ENCODE peak calls at places on chromosome 16, in six cellular contexts. L is stomach, G is GM12878, H is mesenchymal stem cell, Q is lower leg skin, E is neural progenitor cell. K is an unnamed sample.

GRCh38 chr16:85238233-85238647 is 126.0 kb upstream of the CIBAR2 start:
- DNase-seq in Q (no peak), E (peak), H (peak), L (peak), G (no peak), K (peak)

GRCh38 chr16:83854420-83854819 is 44.5 kb upstream of the MLYCD start:
- DNase-seq in E (no peak), H (no peak), L (no peak), Q (no peak), G (no peak), K (no peak)

GRCh38 chr16:1821861-1822611 is 4.6 kb downstream of the HAGH start:
- DNase-seq in L (no peak), E (no peak), G (no peak), Q (no peak), H (no peak), K (no peak)

GRCh38 chr16:85460983-85461813 is 151.9 kb upstream of the GSE1 start:
- DNase-seq in Q (no peak), H (peak), G (no peak), E (peak), L (no peak), K (no peak)

GRCh38 chr16:58543685-58544084 is 28.4 kb downstream of the SETD6 start:
- DNase-seq in L (no peak), G (no peak), H (no peak), Q (no peak), E (no peak), K (no peak)

GRCh38 chr16:3912897-3913296 is 32.4 kb upstream of the CREBBP start:
- DNase-seq in G (no peak), E (no peak), H (no peak), Q (no peak), L (no peak), K (no peak)

GRCh38 chr16:85220125-85220839 is 108.0 kb upstream of the CIBAR2 start:
- DNase-seq in L (peak), H (peak), E (no peak), G (no peak), Q (no peak), K (no peak)

GRCh38 chr16:56367764-56368163 is 57.6 kb downstream of the AMFR start:
- DNase-seq in G (no peak), H (no peak), Q (no peak), E (no peak), L (no peak), K (no peak)

GRCh38 chr16:48526058-48526957 is 83.7 kb downstream of the N4BP1 start:
- DNase-seq in E (peak), H (no peak), L (peak), Q (no peak), G (peak), K (peak)

GRCh38 chr16:85514295-85514600 is 98.9 kb upstream of the GSE1 start:
- DNase-seq in L (no peak), H (no peak), G (no peak), E (no peak), Q (no peak), K (no peak)

DNA sequence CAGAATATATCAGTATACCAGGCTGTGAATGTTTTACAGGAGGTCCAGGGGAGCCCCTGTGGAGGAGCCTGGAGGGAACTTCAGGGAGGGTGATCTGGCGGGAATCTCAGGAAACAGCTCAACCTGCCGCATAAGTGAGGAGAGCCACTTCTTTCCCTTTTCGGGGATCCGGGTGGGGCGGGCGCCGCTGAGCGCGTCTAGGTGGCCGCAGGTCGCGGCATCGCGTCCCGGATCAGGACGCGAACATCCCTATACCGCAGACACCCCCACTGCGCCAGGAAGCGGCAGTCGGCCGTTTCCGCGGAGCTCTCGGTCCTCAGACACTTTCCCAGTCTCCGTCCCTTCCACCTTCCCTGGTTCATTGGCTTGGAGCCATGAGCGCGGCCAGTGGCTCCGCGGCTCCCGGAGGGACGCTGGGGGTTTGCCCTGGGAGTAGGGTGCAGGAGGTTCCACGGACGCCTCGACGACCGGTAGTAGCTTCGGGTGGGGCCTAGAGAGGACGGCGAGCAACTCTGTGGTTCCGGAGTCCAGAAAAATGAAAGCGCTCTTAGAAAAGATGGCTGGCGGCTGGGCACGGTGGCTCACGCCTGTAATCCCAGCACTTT is 3.1 kb upstream of the ZNF764 start:
- DNase-seq in E (peak), Q (no peak), L (peak), H (no peak), G (no peak), K (no peak)
- H3K4me3 ChIP-seq in E (no peak), Q (peak), L (peak), H (peak), G (peak), K (peak)

DNA sequence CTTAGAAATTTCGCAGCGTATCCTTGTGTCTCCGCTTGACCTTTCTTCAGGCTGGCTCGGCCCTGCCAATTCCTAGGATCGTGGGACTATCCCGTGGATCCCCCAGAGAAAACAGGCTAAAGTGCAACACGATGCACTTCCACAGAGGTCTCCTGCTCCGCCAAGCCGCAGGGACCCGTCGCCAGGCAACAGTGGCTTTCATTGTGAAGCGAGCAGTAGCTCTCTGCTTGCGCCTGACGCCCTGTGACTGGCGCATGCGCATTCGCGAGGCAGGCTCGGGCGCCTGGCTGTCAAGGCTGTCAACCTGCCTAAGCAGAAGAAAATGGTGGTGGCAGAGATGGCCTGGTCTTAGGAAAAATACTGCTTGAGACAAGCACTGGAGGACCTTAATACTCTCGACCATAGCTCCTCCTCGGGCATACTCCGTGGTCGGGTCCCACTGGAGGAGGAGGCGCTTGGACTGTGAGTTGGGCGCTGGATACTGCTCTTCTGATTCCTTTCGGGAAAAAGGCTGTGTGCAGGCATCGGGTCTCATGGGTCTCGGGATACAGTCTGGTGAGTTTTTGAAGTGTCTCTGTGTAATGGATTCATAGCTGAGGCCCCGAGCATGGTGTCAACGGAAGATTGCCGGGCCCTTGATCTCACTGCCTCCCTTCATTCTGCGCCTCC is 2336.1 kb downstream of the TP53TG3F start:
- DNase-seq in H (no peak), L (no peak), Q (no peak), G (no peak), E (no peak), K (no peak)
- H3K4me3 ChIP-seq in H (no peak), L (no peak), Q (no peak), G (no peak), E (no peak), K (no peak)

GRCh38 chr16:25038239-25038954 is 23.2 kb upstream of the ARHGAP17 start:
- DNase-seq in Q (no peak), H (no peak), L (no peak), E (no peak), G (no peak), K (no peak)
- H3K4me3 ChIP-seq in Q (no peak), H (no peak), L (no peak), E (no peak), G (no peak), K (no peak)

DNA sequence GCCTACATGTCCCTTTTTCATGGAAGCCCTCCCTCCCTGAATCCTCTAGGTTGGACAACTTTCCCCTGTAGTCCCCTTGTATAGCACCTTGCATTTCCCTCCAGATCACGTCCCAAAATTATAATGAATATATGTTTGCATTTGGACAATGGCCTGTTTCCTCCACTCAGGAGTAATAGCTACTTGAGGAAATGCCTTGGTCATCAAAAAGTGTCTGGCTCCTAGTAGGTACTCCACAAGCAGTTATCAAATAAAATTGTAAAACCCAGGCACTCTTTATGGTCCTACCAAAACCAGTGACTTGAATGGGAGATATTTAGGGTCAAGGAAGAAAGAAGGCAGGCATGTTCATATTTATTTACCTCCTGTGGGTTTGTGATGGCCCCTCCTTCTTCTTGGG is 59.6 kb downstream of the RBFOX1 start:
- DNase-seq in E (no peak), Q (no peak), H (no peak), G (no peak), L (no peak), K (no peak)
- H3K4me3 ChIP-seq in E (no peak), Q (no peak), H (no peak), G (no peak), L (no peak), K (no peak)

GRCh38 chr16:70638814-70639792 is 7.3 kb upstream of the IL34 start:
- DNase-seq in E (no peak), G (no peak), H (peak), Q (no peak), L (no peak), K (no peak)

GRCh38 chr16:70635356-70636016 is 10.9 kb upstream of the IL34 start:
- DNase-seq in Q (no peak), H (peak), E (peak), G (no peak), L (no peak), K (no peak)

GRCh38 chr16:70632273-70632672 is 14.1 kb upstream of the IL34 start:
- DNase-seq in L (no peak), Q (no peak), H (no peak), E (no peak), G (no peak), K (no peak)

GRCh38 chr16:70630960-70631745 is 15.2 kb upstream of the IL34 start:
- DNase-seq in Q (no peak), E (no peak), H (no peak), L (no peak), G (no peak), K (no peak)

GRCh38 chr16:70634861-70635260 is 11.5 kb upstream of the IL34 start:
- DNase-seq in E (no peak), Q (no peak), G (no peak), L (no peak), H (no peak), K (no peak)
- H3K4me3 ChIP-seq in E (no peak), Q (no peak), G (no peak), L (no peak), H (no peak), K (no peak)

DNA sequence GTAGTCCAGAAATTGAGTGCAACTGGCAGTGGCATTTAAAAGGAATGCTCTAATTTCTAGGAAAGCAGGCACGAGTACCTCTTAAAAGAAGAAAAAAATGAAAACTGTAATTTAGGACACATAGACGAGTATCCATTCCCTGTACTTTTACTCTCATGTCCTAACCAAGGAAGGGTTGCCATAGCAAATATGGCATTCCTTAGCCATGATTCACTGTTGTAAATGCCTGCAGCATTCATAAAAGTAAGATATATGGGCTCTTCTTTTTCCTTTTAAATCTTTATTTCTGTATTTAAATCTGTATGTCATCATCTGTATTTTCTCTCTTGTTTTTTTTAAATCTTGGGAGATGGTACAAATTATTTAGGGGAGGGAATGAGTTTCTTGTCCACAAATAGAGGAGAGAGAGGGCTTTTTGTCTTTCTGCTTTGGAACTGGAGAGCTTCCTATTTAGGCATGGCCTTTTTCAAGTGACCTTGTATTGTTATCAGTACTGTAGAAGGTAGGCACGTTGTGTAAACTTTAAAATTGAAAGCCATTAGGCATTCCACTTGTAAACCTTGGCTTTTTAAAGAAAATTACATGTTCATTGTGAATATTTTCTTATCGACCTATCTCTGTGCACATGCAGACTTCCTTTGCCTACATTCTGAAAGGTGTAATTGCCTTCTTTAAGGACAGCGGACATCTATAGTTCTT is 50.0 kb downstream of the TENT4B start:
- DNase-seq in H (peak), Q (no peak), L (no peak), E (no peak), G (no peak), K (no peak)
- H3K4me3 ChIP-seq in H (peak), Q (no peak), L (no peak), E (no peak), G (no peak), K (peak)

DNA sequence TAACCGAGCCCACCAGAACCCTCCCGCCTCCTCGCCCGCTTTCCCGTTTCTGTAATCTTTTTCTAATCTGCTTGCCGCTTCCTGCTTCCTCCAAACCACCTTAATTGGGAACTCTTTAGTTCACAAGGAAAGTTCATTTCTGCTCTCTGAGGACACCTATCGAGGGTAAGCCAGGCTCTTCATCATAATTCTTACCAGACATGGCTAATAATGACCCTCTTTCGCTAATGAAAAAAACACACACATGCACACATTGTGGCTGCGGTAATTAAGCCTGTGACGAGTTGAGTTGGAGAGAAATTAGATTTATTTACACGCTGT is 100.7 kb downstream of the ZNF423 start:
- DNase-seq in E (peak), L (no peak), Q (peak), H (peak), G (no peak), K (no peak)
- H3K4me3 ChIP-seq in E (peak), L (peak), Q (peak), H (peak), G (no peak), K (peak)

DNA sequence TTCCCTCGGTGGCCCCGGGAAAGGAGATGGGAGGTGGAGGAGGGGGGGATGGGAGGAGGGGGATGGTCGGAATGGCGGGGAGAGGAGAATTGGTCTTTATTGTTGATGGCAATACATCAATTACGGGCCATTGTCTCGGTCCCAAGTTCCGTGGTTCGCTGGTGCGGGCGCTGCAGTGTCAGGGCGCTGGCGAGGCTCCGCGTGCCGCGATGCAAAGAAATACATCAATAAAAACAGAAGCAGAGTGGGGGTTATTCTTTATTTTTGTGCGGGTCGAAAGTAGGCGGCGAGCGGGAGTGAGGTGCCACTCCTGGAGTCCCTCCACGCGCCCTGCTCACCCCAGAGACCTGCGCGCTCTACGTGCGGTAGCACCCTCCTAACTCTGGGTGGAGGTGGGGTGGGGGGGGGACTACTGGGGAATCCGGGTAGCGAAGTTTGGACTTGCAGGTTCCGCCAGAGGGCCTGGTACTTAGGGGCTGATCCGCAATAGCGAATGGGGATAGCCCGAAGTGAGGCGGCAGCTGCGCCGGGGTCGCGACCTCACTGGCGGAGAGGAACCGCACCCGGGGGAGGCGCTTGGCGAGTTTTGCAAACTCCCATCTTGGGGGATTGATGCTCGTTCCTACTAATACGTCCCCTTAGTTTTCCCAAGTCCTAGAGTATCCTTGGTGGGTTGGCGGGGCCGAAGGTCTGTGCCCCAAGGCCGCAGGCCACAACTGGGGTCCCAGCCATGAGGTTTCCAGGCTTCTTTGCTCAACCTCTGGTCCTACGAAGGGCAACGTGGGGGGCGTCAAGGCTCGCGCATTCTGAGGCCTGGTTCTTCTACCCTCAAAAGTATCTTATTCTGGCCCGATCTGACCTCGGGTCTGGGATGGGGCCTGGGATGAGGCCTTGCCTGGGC is 3.5 kb upstream of the SALL1 start:
- DNase-seq in H (peak), E (peak), G (no peak), Q (no peak), L (no peak), K (no peak)
- H3K4me3 ChIP-seq in H (peak), E (peak), G (no peak), Q (no peak), L (peak), K (peak)

GRCh38 chr16:30399435-30400186 is 4.4 kb downstream of the ZNF48 start:
- DNase-seq in E (no peak), Q (no peak), G (no peak), L (no peak), H (no peak), K (no peak)
- H3K4me3 ChIP-seq in E (peak), Q (no peak), G (peak), L (peak), H (peak), K (peak)

K was measured in coronary artery.